ENCODE peak calls at places on chromosomes 7 and 10, in eight cellular contexts. One of them, this sample, is unnamed.

GRCh38 chr10:122525788-122526187 is 34.8 kb upstream of the DMBT1 start:
- DNase-seq in SK-N-DZ: no peak
- DNase-seq in ELR: peak; percentile 38
- DNase-seq in stimulated activated CD4-positive, alpha-beta T cell treated with anti-CD3 and anti-CD28 coated beads, Interleukin-1b, Interleukin-23, amount 100 ng/mL, for 1 hour: no peak
- DNase-seq in ecto neural progenitor cell: no peak
- DNase-seq in GM12865: no peak
- DNase-seq in lung: peak; percentile 53
- DNase-seq in Peyer's patch: no peak
- DNase-seq in this sample: peak; percentile 54

GRCh38 chr10:113681533-113682470 is 2.1 kb downstream of the CASP7 start:
- DNase-seq in SK-N-DZ: no peak
- DNase-seq in ELR: no peak
- DNase-seq in stimulated activated CD4-positive, alpha-beta T cell treated with anti-CD3 and anti-CD28 coated beads, Interleukin-1b, Interleukin-23, amount 100 ng/mL, for 1 hour: no peak
- DNase-seq in ecto neural progenitor cell: no peak
- DNase-seq in GM12865: peak; percentile 88
- DNase-seq in lung: no peak
- DNase-seq in Peyer's patch: no peak
- DNase-seq in this sample: no peak

GRCh38 chr10:132395704-132396494 is 1.1 kb upstream of the PWWP2B start:
- DNase-seq in SK-N-DZ: peak; percentile 51
- DNase-seq in ELR: peak; percentile 26
- DNase-seq in stimulated activated CD4-positive, alpha-beta T cell treated with anti-CD3 and anti-CD28 coated beads, Interleukin-1b, Interleukin-23, amount 100 ng/mL, for 1 hour: no peak
- DNase-seq in ecto neural progenitor cell: peak; percentile 84
- DNase-seq in GM12865: no peak
- DNase-seq in lung: peak; percentile 71
- DNase-seq in Peyer's patch: peak; percentile 48
- DNase-seq in this sample: peak; percentile 81

GRCh38 chr10:4117604-4118003 is 332.6 kb upstream of the KLF6 start:
- DNase-seq in SK-N-DZ: no peak
- DNase-seq in ELR: no peak
- DNase-seq in stimulated activated CD4-positive, alpha-beta T cell treated with anti-CD3 and anti-CD28 coated beads, Interleukin-1b, Interleukin-23, amount 100 ng/mL, for 1 hour: no peak
- DNase-seq in ecto neural progenitor cell: no peak
- DNase-seq in GM12865: no peak
- DNase-seq in lung: no peak
- DNase-seq in Peyer's patch: no peak
- DNase-seq in this sample: no peak

GRCh38 chr10:35735412-35735811 is 93.3 kb upstream of the FZD8 start:
- DNase-seq in SK-N-DZ: no peak
- DNase-seq in ELR: peak; percentile 85
- DNase-seq in stimulated activated CD4-positive, alpha-beta T cell treated with anti-CD3 and anti-CD28 coated beads, Interleukin-1b, Interleukin-23, amount 100 ng/mL, for 1 hour: no peak
- DNase-seq in ecto neural progenitor cell: no peak
- DNase-seq in GM12865: no peak
- DNase-seq in lung: no peak
- DNase-seq in Peyer's patch: no peak
- DNase-seq in this sample: no peak

GRCh38 chr10:69087600-69088470 is at the start of gene SRGN:
- DNase-seq in SK-N-DZ: no peak
- DNase-seq in ELR: peak; percentile 83
- DNase-seq in stimulated activated CD4-positive, alpha-beta T cell treated with anti-CD3 and anti-CD28 coated beads, Interleukin-1b, Interleukin-23, amount 100 ng/mL, for 1 hour: peak; percentile 55
- DNase-seq in ecto neural progenitor cell: no peak
- DNase-seq in GM12865: peak; percentile 95
- DNase-seq in lung: peak; percentile 81
- DNase-seq in Peyer's patch: peak; percentile 91
- DNase-seq in this sample: peak; percentile 55

GRCh38 chr7:129489491-129489890 is 12.8 kb upstream of the SMKR1 start:
- DNase-seq in SK-N-DZ: no peak
- DNase-seq in ELR: peak; percentile 82
- DNase-seq in stimulated activated CD4-positive, alpha-beta T cell treated with anti-CD3 and anti-CD28 coated beads, Interleukin-1b, Interleukin-23, amount 100 ng/mL, for 1 hour: no peak
- DNase-seq in ecto neural progenitor cell: no peak
- DNase-seq in GM12865: no peak
- DNase-seq in lung: no peak
- DNase-seq in Peyer's patch: no peak
- DNase-seq in this sample: no peak

GRCh38 chr10:61760943-61761824 is 98.5 kb downstream of the CABCOCO1 start:
- DNase-seq in SK-N-DZ: no peak
- DNase-seq in ELR: peak; percentile 90
- DNase-seq in stimulated activated CD4-positive, alpha-beta T cell treated with anti-CD3 and anti-CD28 coated beads, Interleukin-1b, Interleukin-23, amount 100 ng/mL, for 1 hour: no peak
- DNase-seq in ecto neural progenitor cell: no peak
- DNase-seq in GM12865: no peak
- DNase-seq in lung: no peak
- DNase-seq in Peyer's patch: no peak
- DNase-seq in this sample: no peak

GRCh38 chr10:97940534-97940933 is 89.9 kb downstream of the CRTAC1 start:
- DNase-seq in SK-N-DZ: no peak
- DNase-seq in ELR: no peak
- DNase-seq in stimulated activated CD4-positive, alpha-beta T cell treated with anti-CD3 and anti-CD28 coated beads, Interleukin-1b, Interleukin-23, amount 100 ng/mL, for 1 hour: no peak
- DNase-seq in ecto neural progenitor cell: no peak
- DNase-seq in GM12865: no peak
- DNase-seq in lung: no peak
- DNase-seq in Peyer's patch: no peak
- DNase-seq in this sample: no peak

GRCh38 chr7:133836666-133837065 is 290.5 kb upstream of the LRGUK start:
- DNase-seq in SK-N-DZ: peak; percentile 36
- DNase-seq in ELR: no peak
- DNase-seq in stimulated activated CD4-positive, alpha-beta T cell treated with anti-CD3 and anti-CD28 coated beads, Interleukin-1b, Interleukin-23, amount 100 ng/mL, for 1 hour: no peak
- DNase-seq in ecto neural progenitor cell: no peak
- DNase-seq in GM12865: no peak
- DNase-seq in lung: no peak
- DNase-seq in Peyer's patch: no peak
- DNase-seq in this sample: no peak

GRCh38 chr10:32981760-32982159 is 23.7 kb upstream of the ITGB1 start:
- DNase-seq in SK-N-DZ: no peak
- DNase-seq in ELR: peak; percentile 65
- DNase-seq in stimulated activated CD4-positive, alpha-beta T cell treated with anti-CD3 and anti-CD28 coated beads, Interleukin-1b, Interleukin-23, amount 100 ng/mL, for 1 hour: no peak
- DNase-seq in ecto neural progenitor cell: no peak
- DNase-seq in GM12865: no peak
- DNase-seq in lung: no peak
- DNase-seq in Peyer's patch: no peak
- DNase-seq in this sample: peak; percentile 65

GRCh38 chr7:97422046-97422445 is 304.5 kb downstream of the SDHAF3 start:
- DNase-seq in SK-N-DZ: no peak
- DNase-seq in ELR: no peak
- DNase-seq in stimulated activated CD4-positive, alpha-beta T cell treated with anti-CD3 and anti-CD28 coated beads, Interleukin-1b, Interleukin-23, amount 100 ng/mL, for 1 hour: no peak
- DNase-seq in ecto neural progenitor cell: no peak
- DNase-seq in GM12865: no peak
- DNase-seq in lung: no peak
- DNase-seq in Peyer's patch: no peak
- DNase-seq in this sample: no peak

GRCh38 chr7:98315318-98315993 is 34.0 kb downstream of the BRI3 start:
- DNase-seq in SK-N-DZ: no peak
- DNase-seq in ELR: no peak
- DNase-seq in stimulated activated CD4-positive, alpha-beta T cell treated with anti-CD3 and anti-CD28 coated beads, Interleukin-1b, Interleukin-23, amount 100 ng/mL, for 1 hour: no peak
- DNase-seq in ecto neural progenitor cell: no peak
- DNase-seq in GM12865: peak; percentile 71
- DNase-seq in lung: no peak
- DNase-seq in Peyer's patch: no peak
- DNase-seq in this sample: no peak

GRCh38 chr7:155804897-155805825 is 7.1 kb downstream of the SHH start:
- DNase-seq in SK-N-DZ: peak; percentile 65
- DNase-seq in ELR: peak; percentile 63
- DNase-seq in stimulated activated CD4-positive, alpha-beta T cell treated with anti-CD3 and anti-CD28 coated beads, Interleukin-1b, Interleukin-23, amount 100 ng/mL, for 1 hour: no peak
- DNase-seq in ecto neural progenitor cell: peak; percentile 90
- DNase-seq in GM12865: peak; percentile 38
- DNase-seq in lung: no peak
- DNase-seq in Peyer's patch: peak; percentile 30
- DNase-seq in this sample: peak; percentile 82

GRCh38 chr10:113713297-113713982 is 33.7 kb downstream of the CASP7 start:
- DNase-seq in SK-N-DZ: no peak
- DNase-seq in ELR: no peak
- DNase-seq in stimulated activated CD4-positive, alpha-beta T cell treated with anti-CD3 and anti-CD28 coated beads, Interleukin-1b, Interleukin-23, amount 100 ng/mL, for 1 hour: no peak
- DNase-seq in ecto neural progenitor cell: no peak
- DNase-seq in GM12865: no peak
- DNase-seq in lung: no peak
- DNase-seq in Peyer's patch: no peak
- DNase-seq in this sample: no peak

GRCh38 chr7:38182450-38182849 is 4.4 kb downstream of the STARD3NL start:
- DNase-seq in SK-N-DZ: no peak
- DNase-seq in ELR: no peak
- DNase-seq in stimulated activated CD4-positive, alpha-beta T cell treated with anti-CD3 and anti-CD28 coated beads, Interleukin-1b, Interleukin-23, amount 100 ng/mL, for 1 hour: no peak
- DNase-seq in ecto neural progenitor cell: no peak
- DNase-seq in GM12865: no peak
- DNase-seq in lung: no peak
- DNase-seq in Peyer's patch: no peak
- DNase-seq in this sample: no peak

GRCh38 chr10:77501846-77502251 is 135.8 kb downstream of the KCNMA1 start:
- DNase-seq in SK-N-DZ: no peak
- DNase-seq in ELR: peak; percentile 80
- DNase-seq in stimulated activated CD4-positive, alpha-beta T cell treated with anti-CD3 and anti-CD28 coated beads, Interleukin-1b, Interleukin-23, amount 100 ng/mL, for 1 hour: no peak
- DNase-seq in ecto neural progenitor cell: no peak
- DNase-seq in GM12865: peak; percentile 53
- DNase-seq in lung: no peak
- DNase-seq in Peyer's patch: no peak
- DNase-seq in this sample: no peak

GRCh38 chr10:113680172-113681111 is 730 bp downstream of the CASP7 start:
- DNase-seq in SK-N-DZ: peak; percentile 20
- DNase-seq in ELR: peak; percentile 75
- DNase-seq in stimulated activated CD4-positive, alpha-beta T cell treated with anti-CD3 and anti-CD28 coated beads, Interleukin-1b, Interleukin-23, amount 100 ng/mL, for 1 hour: no peak
- DNase-seq in ecto neural progenitor cell: no peak
- DNase-seq in GM12865: peak; percentile 74
- DNase-seq in lung: peak; percentile 38
- DNase-seq in Peyer's patch: peak; percentile 42
- DNase-seq in this sample: peak; percentile 69

GRCh38 chr10:51907342-51907741 is 207.9 kb upstream of the CSTF2T start:
- DNase-seq in SK-N-DZ: no peak
- DNase-seq in ELR: no peak
- DNase-seq in stimulated activated CD4-positive, alpha-beta T cell treated with anti-CD3 and anti-CD28 coated beads, Interleukin-1b, Interleukin-23, amount 100 ng/mL, for 1 hour: no peak
- DNase-seq in ecto neural progenitor cell: no peak
- DNase-seq in GM12865: no peak
- DNase-seq in lung: no peak
- DNase-seq in Peyer's patch: no peak
- DNase-seq in this sample: no peak

GRCh38 chr10:115918812-115919211 is 354.2 kb downstream of the GFRA1 start:
- DNase-seq in SK-N-DZ: no peak
- DNase-seq in ELR: peak; percentile 38
- DNase-seq in stimulated activated CD4-positive, alpha-beta T cell treated with anti-CD3 and anti-CD28 coated beads, Interleukin-1b, Interleukin-23, amount 100 ng/mL, for 1 hour: no peak
- DNase-seq in ecto neural progenitor cell: no peak
- DNase-seq in GM12865: no peak
- DNase-seq in lung: no peak
- DNase-seq in Peyer's patch: no peak
- DNase-seq in this sample: no peak

GRCh38 chr7:144728556-144728955 is 107.3 kb downstream of the TPK1 start:
- DNase-seq in SK-N-DZ: no peak
- DNase-seq in ELR: no peak
- DNase-seq in stimulated activated CD4-positive, alpha-beta T cell treated with anti-CD3 and anti-CD28 coated beads, Interleukin-1b, Interleukin-23, amount 100 ng/mL, for 1 hour: no peak
- DNase-seq in ecto neural progenitor cell: no peak
- DNase-seq in GM12865: no peak
- DNase-seq in lung: no peak
- DNase-seq in Peyer's patch: no peak
- DNase-seq in this sample: no peak

GRCh38 chr7:142886866-142887265 is 1.3 kb upstream of the TRPV6 start:
- DNase-seq in SK-N-DZ: no peak
- DNase-seq in ELR: no peak
- DNase-seq in stimulated activated CD4-positive, alpha-beta T cell treated with anti-CD3 and anti-CD28 coated beads, Interleukin-1b, Interleukin-23, amount 100 ng/mL, for 1 hour: no peak
- DNase-seq in ecto neural progenitor cell: no peak
- DNase-seq in GM12865: no peak
- DNase-seq in lung: no peak
- DNase-seq in Peyer's patch: no peak
- DNase-seq in this sample: peak; percentile 1

This sample was measured in left colon.